ENCODE peak calls at places on chromosomes 7 and 10, in six cellular contexts. H is cerebellar cortex; Z is activated effector memory CD4-positive, alpha-beta T cell treated with Interleukin-2 at 50 U/mL for 16 hours; W is stimulated activated CD4-positive, alpha-beta T cell treated with anti-CD3 and anti-CD28 coated beads, Interleukin-4, amount 100 ng/mL, for 4 hours; J is germinal center; U is T-helper 9 cell. C is an unnamed sample.

GRCh38 chr10:90148121-90148855 is 446.9 kb downstream of the KIF20B start:
- DNase-seq in Z (no peak), W (no peak), J (no peak), U (no peak), H (peak), C (no peak)

GRCh38 chr7:42692609-42693008 is 219.3 kb downstream of the C7orf25 start:
- DNase-seq in Z (no peak), H (no peak), U (no peak), W (no peak), J (no peak), C (no peak)

GRCh38 chr7:106151459-106152312 is 39.6 kb upstream of the SYPL1 start:
- DNase-seq in Z (no peak), U (no peak), J (peak), W (no peak), H (no peak), C (no peak)

GRCh38 chr10:16545126-16545736 is 23.6 kb upstream of the C1QL3 start:
- DNase-seq in H (peak), J (peak), W (no peak), Z (no peak), U (no peak), C (no peak)

GRCh38 chr7:101250324-101250723 is 5.4 kb upstream of the FIS1 start:
- DNase-seq in U (no peak), W (no peak), Z (no peak), H (no peak), J (no peak), C (no peak)

GRCh38 chr7:6290345-6290744 is 17.9 kb upstream of the CYTH3 start:
- DNase-seq in J (no peak), H (no peak), U (no peak), Z (no peak), W (no peak), C (no peak)

GRCh38 chr10:11705687-11706086 is 36.5 kb upstream of the ECHDC3 start:
- DNase-seq in J (no peak), H (no peak), U (no peak), Z (no peak), W (no peak), C (no peak)

GRCh38 chr10:132588301-132589013 is 50.9 kb downstream of the INPP5A start:
- DNase-seq in Z (no peak), U (no peak), J (peak), H (peak), W (no peak), C (no peak)

GRCh38 chr10:90857635-90858488 is at the start of gene HTR7:
- DNase-seq in U (peak), Z (peak), J (peak), W (peak), H (no peak), C (peak)

GRCh38 chr10:59019603-59020002 is 156.8 kb upstream of the PHYHIPL start:
- DNase-seq in J (no peak), U (no peak), H (no peak), W (no peak), Z (no peak), C (no peak)